ENCODE peak calls at places on chromosomes 13 and 19, in five cellular contexts. C is stimulated activated effector memory CD8-positive, alpha-beta T cell treated with anti-CD3 and anti-CD28 coated beads, Interleukin-12 subunit alpha, Interleukin-12 subunit beta, amount 100 ng/mL, for 72 hours; N is head of caudate nucleus; X is epithelial cell of esophagus; R is G401. B is an unnamed sample.

GRCh38 chr13:33723772-33724435 is 94.0 kb upstream of the RFC3 start:
- DNase-seq in X (peak; percentile 91), R (peak; percentile 90), N (peak; percentile 78), C (peak; percentile 47), B (peak; percentile 73)

GRCh38 chr19:16571283-16571682 is 932 bp downstream of the SLC35E1 start:
- DNase-seq in R (peak; percentile 46), X (peak; percentile 31), N (no peak), C (no peak), B (peak; percentile 49)

GRCh38 chr19:511101-511841 is 4.0 kb downstream of the TPGS1 start:
- DNase-seq in C (peak; percentile 49), N (peak; percentile 37), X (peak; percentile 85), R (no peak), B (no peak)

GRCh38 chr13:95150555-95150954 is 150.7 kb downstream of the ABCC4 start:
- DNase-seq in X (peak; percentile 42), R (no peak), C (no peak), N (no peak), B (no peak)

GRCh38 chr13:102654786-102655185 is 40.1 kb downstream of the METTL21C start:
- DNase-seq in N (no peak), X (no peak), R (no peak), C (no peak), B (no peak)

GRCh38 chr19:3367572-3368440 is 1.4 kb downstream of the NFIC start:
- DNase-seq in R (peak; percentile 37), N (no peak), X (peak; percentile 27), C (no peak), B (no peak)

GRCh38 chr13:114263590-114263989 is 17.8 kb upstream of the UPF3A start:
- DNase-seq in C (no peak), X (no peak), R (no peak), N (no peak), B (no peak)

GRCh38 chr13:111361046-111361872 is 40.8 kb downstream of the TEX29 start:
- DNase-seq in R (no peak), N (no peak), X (no peak), C (no peak), B (no peak)

GRCh38 chr13:80340643-80341097 is 256 bp downstream of the SPRY2 start:
- DNase-seq in N (no peak), X (peak; percentile 70), C (no peak), R (peak; percentile 55), B (peak; percentile 60)

GRCh38 chr13:68995972-68996670 is 1111.5 kb upstream of the ATXN8OS start:
- DNase-seq in X (no peak), C (no peak), N (no peak), R (no peak), B (no peak)

GRCh38 chr13:38730332-38730731 is 43.5 kb downstream of the FREM2 start:
- DNase-seq in X (no peak), C (no peak), R (no peak), N (no peak), B (no peak)

GRCh38 chr19:19538767-19539166 is 702 bp downstream of the CILP2 start:
- DNase-seq in X (no peak), N (no peak), C (no peak), R (no peak), B (no peak)

GRCh38 chr19:54422136-54422535 is 6.9 kb downstream of the TTYH1 start:
- DNase-seq in C (no peak), N (no peak), X (no peak), R (no peak), B (no peak)

GRCh38 chr13:95713651-95714050 is 36.7 kb downstream of the DNAJC3 start:
- DNase-seq in N (no peak), X (peak; percentile 39), R (no peak), C (no peak), B (no peak)

GRCh38 chr13:65966991-65967451 is 1263.1 kb downstream of the PCDH9 start:
- DNase-seq in X (peak; percentile 59), N (no peak), C (no peak), R (peak; percentile 18), B (no peak)

GRCh38 chr13:75825161-75825560 is 189.0 kb downstream of the LMO7 start:
- DNase-seq in C (no peak), N (no peak), X (peak; percentile 48), R (no peak), B (no peak)

GRCh38 chr13:28849441-28849840 is 29.3 kb downstream of the MTUS2 start:
- DNase-seq in X (no peak), C (no peak), R (peak; percentile 81), N (no peak), B (no peak)

GRCh38 chr19:660793-661426 is 2.1 kb downstream of the RNF126 start:
- DNase-seq in R (no peak), N (no peak), X (no peak), C (no peak), B (no peak)

GRCh38 chr13:28716511-28716910 is 2.3 kb downstream of the SLC46A3 start:
- DNase-seq in R (peak; percentile 51), X (peak; percentile 98), C (no peak), N (no peak), B (no peak)

GRCh38 chr13:23289917-23290357 is 109.2 kb downstream of the SGCG start:
- DNase-seq in N (peak; percentile 23), X (peak; percentile 96), R (no peak), C (no peak), B (no peak)

GRCh38 chr19:42134671-42135070 is 2.4 kb upstream of the POU2F2 start:
- DNase-seq in X (no peak), C (no peak), R (no peak), N (no peak), B (no peak)

B was measured in lower lobe of right lung.